ENCODE peak calls at places on chromosomes 2 and 18, in seven cellular contexts. One of them, this sample, is unnamed.
A peak's percentile ranks its signal among the peaks of the same experiment; 100 is the strongest.

GRCh38 chr18:74521068-74521725 is 13.1 kb upstream of the CNDP1 start:
- DNase-seq in fibroblast of lung: no peak
- DNase-seq in nephron progenitor cell: no peak
- DNase-seq in effector memory CD8-positive, alpha-beta T cell: no peak
- DNase-seq in stimulated activated CD8-positive, alpha-beta memory T cell treated with anti-CD3 and anti-CD28 coated beads, Interleukin-7, amount 100 ng/mL, for 48 hours: no peak
- DNase-seq in stomach: peak; percentile 23
- DNase-seq in NCI-H226: no peak
- DNase-seq in this sample: no peak

GRCh38 chr2:112023707-112024106 is 31.4 kb upstream of the TMEM87B start:
- DNase-seq in effector memory CD8-positive, alpha-beta T cell: no peak
- DNase-seq in NCI-H226: no peak
- DNase-seq in stomach: no peak
- DNase-seq in fibroblast of lung: no peak
- DNase-seq in nephron progenitor cell: no peak
- DNase-seq in stimulated activated CD8-positive, alpha-beta memory T cell treated with anti-CD3 and anti-CD28 coated beads, Interleukin-7, amount 100 ng/mL, for 48 hours: no peak
- DNase-seq in this sample: no peak

GRCh38 chr2:120318626-120319025 is 27.3 kb upstream of the INHBB start:
- DNase-seq in nephron progenitor cell: no peak
- DNase-seq in stimulated activated CD8-positive, alpha-beta memory T cell treated with anti-CD3 and anti-CD28 coated beads, Interleukin-7, amount 100 ng/mL, for 48 hours: no peak
- DNase-seq in effector memory CD8-positive, alpha-beta T cell: no peak
- DNase-seq in fibroblast of lung: no peak
- DNase-seq in stomach: no peak
- DNase-seq in NCI-H226: no peak
- DNase-seq in this sample: no peak

GRCh38 chr2:3296182-3296972 is 81.2 kb downstream of the EIPR1 start:
- DNase-seq in stomach: peak; percentile 10
- DNase-seq in stimulated activated CD8-positive, alpha-beta memory T cell treated with anti-CD3 and anti-CD28 coated beads, Interleukin-7, amount 100 ng/mL, for 48 hours: no peak
- DNase-seq in NCI-H226: no peak
- DNase-seq in nephron progenitor cell: no peak
- DNase-seq in effector memory CD8-positive, alpha-beta T cell: no peak
- DNase-seq in fibroblast of lung: no peak
- DNase-seq in this sample: no peak

GRCh38 chr2:150679456-150680120 is 192.1 kb upstream of the RND3 start:
- DNase-seq in effector memory CD8-positive, alpha-beta T cell: no peak
- DNase-seq in nephron progenitor cell: no peak
- DNase-seq in fibroblast of lung: peak; percentile 78
- DNase-seq in NCI-H226: peak; percentile 53
- DNase-seq in stomach: no peak
- DNase-seq in stimulated activated CD8-positive, alpha-beta memory T cell treated with anti-CD3 and anti-CD28 coated beads, Interleukin-7, amount 100 ng/mL, for 48 hours: no peak
- DNase-seq in this sample: no peak

GRCh38 chr2:70930371-70931329 is 5.0 kb upstream of the ATP6V1B1 start:
- DNase-seq in nephron progenitor cell: no peak
- DNase-seq in stomach: no peak
- DNase-seq in fibroblast of lung: no peak
- DNase-seq in stimulated activated CD8-positive, alpha-beta memory T cell treated with anti-CD3 and anti-CD28 coated beads, Interleukin-7, amount 100 ng/mL, for 48 hours: no peak
- DNase-seq in NCI-H226: no peak
- DNase-seq in effector memory CD8-positive, alpha-beta T cell: no peak
- DNase-seq in this sample: no peak

GRCh38 chr2:64711260-64711659 is 57.5 kb upstream of the SERTAD2 start:
- DNase-seq in effector memory CD8-positive, alpha-beta T cell: no peak
- DNase-seq in NCI-H226: no peak
- DNase-seq in fibroblast of lung: no peak
- DNase-seq in stomach: no peak
- DNase-seq in stimulated activated CD8-positive, alpha-beta memory T cell treated with anti-CD3 and anti-CD28 coated beads, Interleukin-7, amount 100 ng/mL, for 48 hours: no peak
- DNase-seq in nephron progenitor cell: no peak
- DNase-seq in this sample: no peak

GRCh38 chr2:54624611-54625071 is 98.8 kb upstream of the EML6 start:
- DNase-seq in effector memory CD8-positive, alpha-beta T cell: no peak
- DNase-seq in stomach: no peak
- DNase-seq in stimulated activated CD8-positive, alpha-beta memory T cell treated with anti-CD3 and anti-CD28 coated beads, Interleukin-7, amount 100 ng/mL, for 48 hours: no peak
- DNase-seq in fibroblast of lung: no peak
- DNase-seq in NCI-H226: no peak
- DNase-seq in nephron progenitor cell: no peak
- DNase-seq in this sample: no peak

GRCh38 chr2:70964596-70965386 is 13.6 kb upstream of the ANKRD53 start:
- DNase-seq in stimulated activated CD8-positive, alpha-beta memory T cell treated with anti-CD3 and anti-CD28 coated beads, Interleukin-7, amount 100 ng/mL, for 48 hours: peak; percentile 58
- DNase-seq in fibroblast of lung: peak; percentile 48
- DNase-seq in NCI-H226: no peak
- DNase-seq in effector memory CD8-positive, alpha-beta T cell: peak; percentile 83
- DNase-seq in stomach: peak; percentile 75
- DNase-seq in nephron progenitor cell: peak; percentile 85
- DNase-seq in this sample: peak; percentile 56

GRCh38 chr2:73856214-73856613 is 27.5 kb downstream of the STAMBP start:
- DNase-seq in stimulated activated CD8-positive, alpha-beta memory T cell treated with anti-CD3 and anti-CD28 coated beads, Interleukin-7, amount 100 ng/mL, for 48 hours: no peak
- DNase-seq in NCI-H226: peak; percentile 71
- DNase-seq in effector memory CD8-positive, alpha-beta T cell: no peak
- DNase-seq in stomach: no peak
- DNase-seq in nephron progenitor cell: no peak
- DNase-seq in fibroblast of lung: peak; percentile 99
- DNase-seq in this sample: no peak

GRCh38 chr2:152506843-152507242 is 171.9 kb downstream of the FMNL2 start:
- DNase-seq in fibroblast of lung: peak; percentile 93
- DNase-seq in stimulated activated CD8-positive, alpha-beta memory T cell treated with anti-CD3 and anti-CD28 coated beads, Interleukin-7, amount 100 ng/mL, for 48 hours: no peak
- DNase-seq in nephron progenitor cell: no peak
- DNase-seq in effector memory CD8-positive, alpha-beta T cell: no peak
- DNase-seq in stomach: no peak
- DNase-seq in NCI-H226: peak; percentile 91
- DNase-seq in this sample: no peak

GRCh38 chr2:39494784-39495251 is 57.7 kb upstream of the MAP4K3 start:
- DNase-seq in stomach: no peak
- DNase-seq in effector memory CD8-positive, alpha-beta T cell: no peak
- DNase-seq in stimulated activated CD8-positive, alpha-beta memory T cell treated with anti-CD3 and anti-CD28 coated beads, Interleukin-7, amount 100 ng/mL, for 48 hours: no peak
- DNase-seq in fibroblast of lung: peak; percentile 99
- DNase-seq in nephron progenitor cell: peak; percentile 16
- DNase-seq in NCI-H226: peak; percentile 100
- DNase-seq in this sample: no peak

GRCh38 chr2:174694196-174694878 is 69.9 kb downstream of the CHRNA1 start:
- DNase-seq in stimulated activated CD8-positive, alpha-beta memory T cell treated with anti-CD3 and anti-CD28 coated beads, Interleukin-7, amount 100 ng/mL, for 48 hours: no peak
- DNase-seq in fibroblast of lung: no peak
- DNase-seq in effector memory CD8-positive, alpha-beta T cell: no peak
- DNase-seq in stomach: no peak
- DNase-seq in nephron progenitor cell: no peak
- DNase-seq in NCI-H226: no peak
- DNase-seq in this sample: no peak

GRCh38 chr2:21640046-21640445 is 516.3 kb downstream of the TDRD15 start:
- DNase-seq in effector memory CD8-positive, alpha-beta T cell: no peak
- DNase-seq in stomach: no peak
- DNase-seq in nephron progenitor cell: no peak
- DNase-seq in fibroblast of lung: no peak
- DNase-seq in NCI-H226: no peak
- DNase-seq in stimulated activated CD8-positive, alpha-beta memory T cell treated with anti-CD3 and anti-CD28 coated beads, Interleukin-7, amount 100 ng/mL, for 48 hours: no peak
- DNase-seq in this sample: no peak

GRCh38 chr2:235215248-235215647 is 263.4 kb downstream of the SH3BP4 start:
- DNase-seq in stomach: no peak
- DNase-seq in fibroblast of lung: no peak
- DNase-seq in NCI-H226: no peak
- DNase-seq in nephron progenitor cell: no peak
- DNase-seq in stimulated activated CD8-positive, alpha-beta memory T cell treated with anti-CD3 and anti-CD28 coated beads, Interleukin-7, amount 100 ng/mL, for 48 hours: no peak
- DNase-seq in effector memory CD8-positive, alpha-beta T cell: no peak
- DNase-seq in this sample: no peak

GRCh38 chr2:240568678-240569522 is 616 bp downstream of the RNPEPL1 start:
- DNase-seq in effector memory CD8-positive, alpha-beta T cell: peak; percentile 68
- DNase-seq in stomach: peak; percentile 74
- DNase-seq in fibroblast of lung: peak; percentile 62
- DNase-seq in NCI-H226: peak; percentile 58
- DNase-seq in stimulated activated CD8-positive, alpha-beta memory T cell treated with anti-CD3 and anti-CD28 coated beads, Interleukin-7, amount 100 ng/mL, for 48 hours: no peak
- DNase-seq in nephron progenitor cell: peak; percentile 64
- DNase-seq in this sample: no peak

GRCh38 chr2:31266804-31267203 is 32.9 kb downstream of the EHD3 start:
- DNase-seq in effector memory CD8-positive, alpha-beta T cell: no peak
- DNase-seq in fibroblast of lung: no peak
- DNase-seq in stomach: no peak
- DNase-seq in NCI-H226: no peak
- DNase-seq in stimulated activated CD8-positive, alpha-beta memory T cell treated with anti-CD3 and anti-CD28 coated beads, Interleukin-7, amount 100 ng/mL, for 48 hours: no peak
- DNase-seq in nephron progenitor cell: no peak
- DNase-seq in this sample: no peak

GRCh38 chr2:239958366-239958765 is 66.8 kb downstream of the NDUFA10 start:
- DNase-seq in nephron progenitor cell: no peak
- DNase-seq in stimulated activated CD8-positive, alpha-beta memory T cell treated with anti-CD3 and anti-CD28 coated beads, Interleukin-7, amount 100 ng/mL, for 48 hours: no peak
- DNase-seq in NCI-H226: no peak
- DNase-seq in stomach: no peak
- DNase-seq in fibroblast of lung: no peak
- DNase-seq in effector memory CD8-positive, alpha-beta T cell: no peak
- DNase-seq in this sample: no peak

This sample was measured in activated CD8-positive, alpha-beta memory T cell treated with anti-CD3 and anti-CD28 coated beads for 48 hours.